ENCODE peak calls at places on chromosomes 1 and 21, in five cellular contexts. One of them, this sample, is unnamed.

GRCh38 chr1:57157818-57158606 is 192.2 kb upstream of the C8B start:
- DNase-seq in GM12892: no peak
- DNase-seq in stomach: no peak
- DNase-seq in suprapubic skin: no peak
- DNase-seq in prostate gland: no peak
- DNase-seq in this sample: no peak

GRCh38 chr1:153697873-153698647 is 19.6 kb downstream of the NPR1 start:
- DNase-seq in stomach: no peak
- DNase-seq in suprapubic skin: no peak
- DNase-seq in prostate gland: no peak
- DNase-seq in GM12892: peak; percentile 33
- DNase-seq in this sample: no peak

GRCh38 chr21:45889961-45890360 is 91.6 kb upstream of the COL6A1 start:
- DNase-seq in GM12892: no peak
- DNase-seq in suprapubic skin: no peak
- DNase-seq in prostate gland: no peak
- DNase-seq in stomach: no peak
- DNase-seq in this sample: no peak

GRCh38 chr1:172658871-172659453 is at the start of gene FASLG:
- DNase-seq in prostate gland: no peak
- DNase-seq in suprapubic skin: no peak
- DNase-seq in stomach: no peak
- DNase-seq in GM12892: no peak
- DNase-seq in this sample: no peak

GRCh38 chr1:58890091-58890490 is 106.2 kb upstream of the JUN start:
- DNase-seq in prostate gland: no peak
- DNase-seq in stomach: no peak
- DNase-seq in GM12892: no peak
- DNase-seq in suprapubic skin: no peak
- DNase-seq in this sample: no peak

GRCh38 chr21:35632711-35633110 is 427.6 kb downstream of the SETD4 start:
- DNase-seq in stomach: no peak
- DNase-seq in suprapubic skin: no peak
- DNase-seq in prostate gland: no peak
- DNase-seq in GM12892: no peak
- DNase-seq in this sample: no peak

GRCh38 chr1:165928075-165928731 is 100.8 kb downstream of the UCK2 start:
- DNase-seq in stomach: peak; percentile 37
- DNase-seq in GM12892: peak; percentile 27
- DNase-seq in suprapubic skin: no peak
- DNase-seq in prostate gland: no peak
- DNase-seq in this sample: no peak

GRCh38 chr1:43439781-43440180 is 13.9 kb downstream of the HYI start:
- DNase-seq in suprapubic skin: no peak
- DNase-seq in stomach: peak; percentile 23
- DNase-seq in prostate gland: no peak
- DNase-seq in GM12892: no peak
- DNase-seq in this sample: no peak

GRCh38 chr1:32104127-32104526 is 3.7 kb upstream of the KPNA6 start:
- DNase-seq in suprapubic skin: no peak
- DNase-seq in stomach: no peak
- DNase-seq in GM12892: no peak
- DNase-seq in prostate gland: no peak
- DNase-seq in this sample: no peak

GRCh38 chr1:31296486-31297272 is at the start of the genes SNRNP40 and ZCCHC17:
- DNase-seq in prostate gland: peak; percentile 97
- DNase-seq in GM12892: peak; percentile 92
- DNase-seq in stomach: peak; percentile 95
- DNase-seq in suprapubic skin: peak; percentile 98
- DNase-seq in this sample: peak; percentile 93

GRCh38 chr1:26177182-26177684 is at the start of gene CNKSR1:
- DNase-seq in prostate gland: peak; percentile 73
- DNase-seq in stomach: peak; percentile 87
- DNase-seq in GM12892: no peak
- DNase-seq in suprapubic skin: no peak
- DNase-seq in this sample: peak; percentile 82

GRCh38 chr1:116861137-116861536 is 48.6 kb upstream of the PTGFRN start:
- DNase-seq in stomach: no peak
- DNase-seq in suprapubic skin: no peak
- DNase-seq in GM12892: no peak
- DNase-seq in prostate gland: no peak
- DNase-seq in this sample: no peak

GRCh38 chr1:200139661-200140250 is 112.2 kb downstream of the NR5A2 start:
- DNase-seq in GM12892: no peak
- DNase-seq in suprapubic skin: no peak
- DNase-seq in stomach: no peak
- DNase-seq in prostate gland: no peak
- DNase-seq in this sample: no peak

GRCh38 chr1:65170511-65171142 is 22.6 kb downstream of the AK4 start:
- DNase-seq in GM12892: no peak
- DNase-seq in suprapubic skin: no peak
- DNase-seq in stomach: peak; percentile 72
- DNase-seq in prostate gland: peak; percentile 86
- DNase-seq in this sample: peak; percentile 63

GRCh38 chr1:165539306-165539705 is 4.5 kb upstream of the LRRC52 start:
- DNase-seq in suprapubic skin: no peak
- DNase-seq in prostate gland: no peak
- DNase-seq in stomach: no peak
- DNase-seq in GM12892: no peak
- DNase-seq in this sample: peak; percentile 38

GRCh38 chr1:180930687-180931086 is 18.0 kb downstream of the KIAA1614 start:
- DNase-seq in prostate gland: no peak
- DNase-seq in GM12892: no peak
- DNase-seq in suprapubic skin: no peak
- DNase-seq in stomach: no peak
- DNase-seq in this sample: no peak

GRCh38 chr1:115725600-115725999 is 42.9 kb downstream of the CASQ2 start:
- DNase-seq in prostate gland: no peak
- DNase-seq in stomach: peak; percentile 30
- DNase-seq in GM12892: no peak
- DNase-seq in suprapubic skin: no peak
- DNase-seq in this sample: no peak

GRCh38 chr1:206925116-206925736 is 3.5 kb upstream of the FCMR start:
- DNase-seq in suprapubic skin: no peak
- DNase-seq in stomach: peak; percentile 52
- DNase-seq in GM12892: peak; percentile 64
- DNase-seq in prostate gland: no peak
- DNase-seq in this sample: no peak

GRCh38 chr1:204728045-204728444 is 42.5 kb upstream of the LRRN2 start:
- DNase-seq in GM12892: no peak
- DNase-seq in prostate gland: no peak
- DNase-seq in suprapubic skin: no peak
- DNase-seq in stomach: no peak
- DNase-seq in this sample: no peak

GRCh38 chr1:234775477-234776246 is 165.7 kb upstream of the IRF2BP2 start:
- DNase-seq in prostate gland: no peak
- DNase-seq in stomach: peak; percentile 25
- DNase-seq in GM12892: no peak
- DNase-seq in suprapubic skin: peak; percentile 67
- DNase-seq in this sample: no peak

GRCh38 chr1:174023438-174023837 is 1.3 kb upstream of the RC3H1 start:
- DNase-seq in stomach: peak; percentile 69
- DNase-seq in suprapubic skin: no peak
- DNase-seq in prostate gland: peak; percentile 78
- DNase-seq in GM12892: no peak
- DNase-seq in this sample: no peak

GRCh38 chr1:209820986-209821385 is 6.8 kb upstream of the UTP25 start:
- DNase-seq in prostate gland: no peak
- DNase-seq in suprapubic skin: no peak
- DNase-seq in stomach: no peak
- DNase-seq in GM12892: no peak
- DNase-seq in this sample: no peak

GRCh38 chr1:44721521-44722361 is 9.2 kb downstream of the RNU5D-1 start:
- DNase-seq in GM12892: peak; percentile 68
- DNase-seq in suprapubic skin: no peak
- DNase-seq in stomach: peak; percentile 53
- DNase-seq in prostate gland: no peak
- DNase-seq in this sample: no peak

GRCh38 chr1:153515504-153516394 is 20.0 kb downstream of the S100A6 start:
- DNase-seq in prostate gland: peak; percentile 65
- DNase-seq in GM12892: no peak
- DNase-seq in suprapubic skin: no peak
- DNase-seq in stomach: peak; percentile 69
- DNase-seq in this sample: peak; percentile 82

GRCh38 chr1:40711465-40712404 is 20.2 kb downstream of the NFYC start:
- DNase-seq in prostate gland: peak; percentile 46
- DNase-seq in suprapubic skin: no peak
- DNase-seq in GM12892: no peak
- DNase-seq in stomach: no peak
- DNase-seq in this sample: no peak

GRCh38 chr1:207028884-207029283 is 3.7 kb downstream of the C1orf116 start:
- DNase-seq in stomach: peak; percentile 45
- DNase-seq in GM12892: no peak
- DNase-seq in suprapubic skin: no peak
- DNase-seq in prostate gland: no peak
- DNase-seq in this sample: no peak

GRCh38 chr21:33419538-33420123 is 16.4 kb downstream of the IFNGR2 start:
- DNase-seq in GM12892: no peak
- DNase-seq in prostate gland: no peak
- DNase-seq in suprapubic skin: no peak
- DNase-seq in stomach: peak; percentile 40
- DNase-seq in this sample: no peak

GRCh38 chr1:66929289-66929688 is 4.5 kb downstream of the MIER1 start:
- DNase-seq in suprapubic skin: no peak
- DNase-seq in GM12892: no peak
- DNase-seq in stomach: no peak
- DNase-seq in prostate gland: no peak
- DNase-seq in this sample: no peak

DNA sequence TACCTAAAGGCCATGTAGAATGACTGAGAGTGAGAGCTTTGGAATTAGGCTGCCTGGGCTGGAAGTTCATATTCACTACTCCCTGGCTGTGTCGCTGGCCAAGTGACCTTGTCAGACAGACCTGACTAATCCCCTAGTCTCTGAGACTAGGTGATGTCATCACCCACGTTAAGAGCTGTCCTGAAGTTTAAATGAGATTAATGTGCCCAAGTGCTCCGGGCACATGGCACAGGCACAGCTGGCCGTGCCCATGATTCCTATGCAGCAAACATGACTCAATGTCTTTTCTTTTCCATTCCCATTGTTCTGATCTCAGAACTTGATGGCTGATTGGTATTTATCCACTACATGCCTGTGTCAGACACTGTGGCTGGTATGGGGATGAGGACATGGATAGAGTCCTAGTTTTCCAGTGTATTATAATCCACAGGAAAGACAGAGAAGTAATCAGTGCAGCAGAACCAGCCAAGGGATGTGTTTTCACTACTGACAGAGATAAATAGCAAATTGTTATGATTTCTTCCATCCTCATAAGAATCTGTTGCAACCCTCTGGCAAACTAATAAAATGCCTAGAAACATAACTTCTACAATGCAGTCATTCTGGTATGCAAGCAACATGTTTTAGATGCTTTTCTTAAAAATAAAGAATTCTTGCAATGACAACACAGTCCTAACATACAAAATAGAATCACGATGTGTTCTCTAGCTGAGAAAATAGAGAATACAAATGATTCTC is 180.9 kb downstream of the PCP4 start:
- DNase-seq in suprapubic skin: no peak
- DNase-seq in GM12892: no peak
- DNase-seq in prostate gland: no peak
- DNase-seq in stomach: no peak
- DNase-seq in this sample: peak; percentile 41
- TF ChIP-seq POLR2AphosphoS5 in suprapubic skin: no peak
- TF ChIP-seq POLR2AphosphoS5 in GM12892: no peak
- TF ChIP-seq POLR2AphosphoS5 in prostate gland: no peak
- TF ChIP-seq POLR2AphosphoS5 in stomach: peak; percentile 74
- TF ChIP-seq POLR2AphosphoS5 in this sample: no peak

GRCh38 chr1:97651201-97651600 is 269.6 kb downstream of the DPYD start:
- DNase-seq in stomach: no peak
- DNase-seq in prostate gland: no peak
- DNase-seq in GM12892: no peak
- DNase-seq in suprapubic skin: no peak
- DNase-seq in this sample: no peak

GRCh38 chr1:97654866-97655265 is 266.0 kb downstream of the DPYD start:
- DNase-seq in stomach: no peak
- DNase-seq in prostate gland: no peak
- DNase-seq in GM12892: no peak
- DNase-seq in suprapubic skin: no peak
- DNase-seq in this sample: no peak
- TF ChIP-seq POLR2AphosphoS5 in stomach: no peak
- TF ChIP-seq POLR2AphosphoS5 in prostate gland: no peak
- TF ChIP-seq POLR2AphosphoS5 in GM12892: no peak
- TF ChIP-seq POLR2AphosphoS5 in suprapubic skin: no peak
- TF ChIP-seq POLR2AphosphoS5 in this sample: no peak

DNA sequence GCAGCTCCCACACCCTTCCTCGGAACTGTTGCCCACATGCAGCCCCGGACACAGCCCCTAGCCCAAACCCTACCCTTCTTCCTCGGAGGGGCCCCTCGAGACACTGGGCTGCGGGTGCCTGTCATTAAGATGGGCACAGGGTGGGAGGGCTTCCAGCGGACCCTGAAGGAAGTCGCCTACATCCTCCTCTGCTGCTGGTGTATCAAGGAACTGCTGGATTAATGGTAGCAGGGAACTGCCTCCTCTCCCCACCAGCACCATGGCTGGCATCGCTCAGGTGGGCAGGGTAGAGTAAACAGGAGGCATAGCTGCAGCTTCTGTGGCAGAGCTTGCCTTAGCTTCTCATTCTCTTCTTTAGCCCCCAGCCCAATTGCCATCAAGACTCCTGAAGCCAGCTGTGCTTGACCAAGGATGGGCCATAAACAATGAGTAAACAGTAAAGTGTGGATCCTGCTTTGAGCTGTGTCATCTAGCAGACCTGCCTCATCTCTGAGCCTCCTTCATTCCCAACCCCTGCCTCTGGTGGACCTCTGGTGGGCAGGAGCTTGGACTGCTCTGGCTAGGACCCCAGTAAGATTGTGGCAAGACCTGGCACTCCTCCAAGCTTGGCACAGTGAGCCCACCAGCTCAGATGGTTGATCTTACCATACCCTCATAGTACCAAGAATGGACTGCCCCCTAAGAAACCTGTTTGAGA is at the start of gene LENEP:
- DNase-seq in stomach: no peak
- DNase-seq in GM12892: no peak
- DNase-seq in prostate gland: no peak
- DNase-seq in suprapubic skin: peak; percentile 52
- DNase-seq in this sample: no peak
- TF ChIP-seq POLR2AphosphoS5 in stomach: no peak
- TF ChIP-seq POLR2AphosphoS5 in GM12892: peak; percentile 27
- TF ChIP-seq POLR2AphosphoS5 in prostate gland: no peak
- TF ChIP-seq POLR2AphosphoS5 in suprapubic skin: no peak
- TF ChIP-seq POLR2AphosphoS5 in this sample: no peak

DNA sequence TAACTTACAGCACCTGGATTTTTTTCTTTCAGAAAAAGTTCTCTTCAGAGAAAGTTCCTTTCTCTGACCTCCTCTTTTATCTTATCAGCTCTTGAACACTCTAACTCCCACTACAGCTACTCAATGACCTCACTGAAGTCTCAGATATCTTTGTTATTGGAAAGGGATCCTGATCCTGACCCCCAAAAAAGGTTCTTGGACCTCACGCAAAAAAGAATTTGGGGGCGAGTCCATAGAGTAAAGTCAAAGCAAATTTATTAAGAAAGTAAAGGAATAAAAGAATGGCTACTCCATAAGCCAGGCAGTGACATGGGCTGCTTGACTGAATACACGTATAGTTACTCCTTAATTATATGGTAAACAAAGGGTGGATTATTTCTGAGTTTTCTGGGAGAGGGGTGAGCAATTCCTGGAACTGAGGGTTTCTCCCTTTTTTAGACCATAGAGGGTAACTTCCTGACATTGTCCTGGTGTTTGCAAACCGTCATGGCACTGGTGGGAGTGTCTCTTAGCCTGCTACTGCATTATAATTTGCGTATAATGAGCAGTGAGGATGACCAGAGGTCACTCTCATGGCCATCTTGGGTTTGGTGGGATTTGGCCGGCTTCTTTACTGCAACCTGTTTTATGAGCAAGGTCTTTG is 44.2 kb downstream of the WDR64 start:
- DNase-seq in prostate gland: no peak
- DNase-seq in GM12892: no peak
- DNase-seq in suprapubic skin: no peak
- DNase-seq in stomach: no peak
- DNase-seq in this sample: no peak
- TF ChIP-seq POLR2AphosphoS5 in prostate gland: no peak
- TF ChIP-seq POLR2AphosphoS5 in GM12892: no peak
- TF ChIP-seq POLR2AphosphoS5 in suprapubic skin: no peak
- TF ChIP-seq POLR2AphosphoS5 in stomach: no peak
- TF ChIP-seq POLR2AphosphoS5 in this sample: no peak